ENCODE peak calls at places on chromosomes 12 and 14, in four cellular contexts. One of them, this sample, is unnamed.

GRCh38 chr12:85951823-85952222 is 77.7 kb downstream of the NTS start:
- DNase-seq in BE2C: no peak
- DNase-seq in kidney epithelial cell: no peak
- DNase-seq in fibroblast of the aortic adventitia: peak
- DNase-seq in this sample: no peak

GRCh38 chr12:51421266-51421884 is 3.3 kb upstream of the SLC4A8 start:
- DNase-seq in BE2C: peak
- DNase-seq in kidney epithelial cell: peak
- DNase-seq in fibroblast of the aortic adventitia: peak
- DNase-seq in this sample: peak

GRCh38 chr12:63238892-63239291 is 87.9 kb upstream of the AVPR1A start:
- DNase-seq in kidney epithelial cell: peak
- DNase-seq in fibroblast of the aortic adventitia: no peak
- DNase-seq in BE2C: no peak
- DNase-seq in this sample: no peak

GRCh38 chr12:111529424-111530368 is 69.4 kb downstream of the ATXN2 start:
- DNase-seq in kidney epithelial cell: peak
- DNase-seq in fibroblast of the aortic adventitia: peak
- DNase-seq in BE2C: peak
- DNase-seq in this sample: no peak

GRCh38 chr12:31412292-31412801 is 86.4 kb upstream of the SINHCAF start:
- DNase-seq in BE2C: no peak
- DNase-seq in kidney epithelial cell: no peak
- DNase-seq in fibroblast of the aortic adventitia: no peak
- DNase-seq in this sample: no peak

GRCh38 chr14:34211732-34212131 is 250.3 kb downstream of the SPTSSA start:
- DNase-seq in BE2C: no peak
- DNase-seq in kidney epithelial cell: peak
- DNase-seq in fibroblast of the aortic adventitia: no peak
- DNase-seq in this sample: no peak

GRCh38 chr12:78209851-78210493 is 379.3 kb downstream of the NAV3 start:
- DNase-seq in kidney epithelial cell: no peak
- DNase-seq in fibroblast of the aortic adventitia: peak
- DNase-seq in BE2C: peak
- DNase-seq in this sample: no peak

GRCh38 chr12:51812871-51813270 is 35.6 kb downstream of the FIGNL2 start:
- DNase-seq in BE2C: no peak
- DNase-seq in fibroblast of the aortic adventitia: no peak
- DNase-seq in kidney epithelial cell: no peak
- DNase-seq in this sample: no peak

GRCh38 chr12:7376196-7376595 is 67.8 kb downstream of the CD163L1 start:
- DNase-seq in kidney epithelial cell: no peak
- DNase-seq in fibroblast of the aortic adventitia: peak
- DNase-seq in BE2C: no peak
- DNase-seq in this sample: peak

GRCh38 chr12:48334807-48335206 is 15.9 kb downstream of the ZNF641 start:
- DNase-seq in BE2C: no peak
- DNase-seq in fibroblast of the aortic adventitia: no peak
- DNase-seq in kidney epithelial cell: no peak
- DNase-seq in this sample: no peak

GRCh38 chr12:110046451-110047187 is 1.7 kb downstream of the C12orf76 start:
- DNase-seq in fibroblast of the aortic adventitia: no peak
- DNase-seq in BE2C: no peak
- DNase-seq in kidney epithelial cell: no peak
- DNase-seq in this sample: no peak

GRCh38 chr12:52250048-52250990 is 17.3 kb downstream of the KRT7 start:
- DNase-seq in kidney epithelial cell: no peak
- DNase-seq in BE2C: no peak
- DNase-seq in fibroblast of the aortic adventitia: no peak
- DNase-seq in this sample: no peak

GRCh38 chr12:95730457-95730856 is 60.1 kb downstream of the NTN4 start:
- DNase-seq in kidney epithelial cell: no peak
- DNase-seq in fibroblast of the aortic adventitia: no peak
- DNase-seq in BE2C: no peak
- DNase-seq in this sample: no peak

GRCh38 chr12:84891106-84891838 is 21.3 kb downstream of the SLC6A15 start:
- DNase-seq in fibroblast of the aortic adventitia: peak
- DNase-seq in kidney epithelial cell: no peak
- DNase-seq in BE2C: no peak
- DNase-seq in this sample: no peak

GRCh38 chr12:30930238-30931010 is 3.9 kb downstream of the TSPAN11 start:
- DNase-seq in fibroblast of the aortic adventitia: no peak
- DNase-seq in BE2C: no peak
- DNase-seq in kidney epithelial cell: no peak
- DNase-seq in this sample: no peak

GRCh38 chr14:53539489-53540126 is 386.5 kb upstream of the DDHD1 start:
- DNase-seq in fibroblast of the aortic adventitia: peak
- DNase-seq in kidney epithelial cell: no peak
- DNase-seq in BE2C: peak
- DNase-seq in this sample: no peak

GRCh38 chr12:125687820-125688219 is 622.6 kb downstream of the AACS start:
- DNase-seq in BE2C: no peak
- DNase-seq in fibroblast of the aortic adventitia: no peak
- DNase-seq in kidney epithelial cell: no peak
- DNase-seq in this sample: no peak

GRCh38 chr14:104388631-104389325 is 190.8 kb upstream of the C14orf180 start:
- DNase-seq in kidney epithelial cell: no peak
- DNase-seq in fibroblast of the aortic adventitia: no peak
- DNase-seq in BE2C: no peak
- DNase-seq in this sample: no peak

GRCh38 chr12:116996648-116997047 is 85.9 kb downstream of the FBXW8 start:
- DNase-seq in kidney epithelial cell: no peak
- DNase-seq in fibroblast of the aortic adventitia: peak
- DNase-seq in BE2C: peak
- DNase-seq in this sample: no peak

GRCh38 chr14:102234331-102235264 is 70.4 kb downstream of the MOK start:
- DNase-seq in fibroblast of the aortic adventitia: peak
- DNase-seq in BE2C: peak
- DNase-seq in kidney epithelial cell: no peak
- DNase-seq in this sample: no peak

GRCh38 chr12:57187222-57188089 is 29.1 kb upstream of the NXPH4 start:
- DNase-seq in kidney epithelial cell: no peak
- DNase-seq in BE2C: no peak
- DNase-seq in fibroblast of the aortic adventitia: no peak
- DNase-seq in this sample: no peak

GRCh38 chr12:121795029-121795977 is 1.8 kb upstream of the RHOF start:
- DNase-seq in kidney epithelial cell: no peak
- DNase-seq in fibroblast of the aortic adventitia: peak
- DNase-seq in BE2C: peak
- DNase-seq in this sample: no peak

GRCh38 chr12:84043355-84043754 is 869.2 kb downstream of the SLC6A15 start:
- DNase-seq in BE2C: no peak
- DNase-seq in fibroblast of the aortic adventitia: no peak
- DNase-seq in kidney epithelial cell: no peak
- DNase-seq in this sample: no peak

GRCh38 chr14:92041203-92041602 is 1.3 kb upstream of the TRIP11 start:
- DNase-seq in kidney epithelial cell: no peak
- DNase-seq in BE2C: no peak
- DNase-seq in fibroblast of the aortic adventitia: no peak
- DNase-seq in this sample: no peak

GRCh38 chr14:105139831-105140239 is 28.7 kb downstream of the JAG2 start:
- DNase-seq in kidney epithelial cell: no peak
- DNase-seq in fibroblast of the aortic adventitia: no peak
- DNase-seq in BE2C: no peak
- DNase-seq in this sample: no peak

GRCh38 chr12:87348071-87348470 is 681.1 kb downstream of the C12orf50 start:
- DNase-seq in fibroblast of the aortic adventitia: no peak
- DNase-seq in BE2C: no peak
- DNase-seq in kidney epithelial cell: no peak
- DNase-seq in this sample: no peak

DNA sequence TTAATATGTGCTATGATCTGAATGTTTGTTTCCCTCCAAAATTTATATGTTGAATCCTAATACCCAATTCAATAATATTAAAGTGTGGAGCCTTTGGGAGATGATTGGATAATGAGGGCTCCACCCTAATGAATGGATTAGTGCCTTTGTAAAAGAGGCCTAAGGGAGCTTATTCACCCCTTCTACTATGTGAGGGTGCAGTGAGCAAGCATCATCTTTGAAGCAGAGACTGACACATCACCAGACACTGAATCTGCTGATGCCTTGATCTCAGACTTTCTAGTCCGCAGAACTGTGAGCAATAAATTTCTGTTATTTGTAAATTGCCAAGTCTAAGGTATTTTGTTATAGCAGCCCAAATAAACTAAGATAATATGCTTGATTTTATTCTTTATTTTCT is 131.1 kb upstream of the SLC38A2 start:
- DNase-seq in BE2C: no peak
- DNase-seq in fibroblast of the aortic adventitia: no peak
- DNase-seq in kidney epithelial cell: no peak
- DNase-seq in this sample: no peak
- TF ChIP-seq CTCF in BE2C: no peak
- TF ChIP-seq CTCF in fibroblast of the aortic adventitia: no peak
- TF ChIP-seq CTCF in kidney epithelial cell: no peak
- TF ChIP-seq CTCF in this sample: no peak

GRCh38 chr12:9731797-9732196 is 1.1 kb downstream of the CLECL1 start:
- DNase-seq in BE2C: no peak
- DNase-seq in fibroblast of the aortic adventitia: no peak
- DNase-seq in kidney epithelial cell: no peak
- DNase-seq in this sample: no peak
- H3K4me3 ChIP-seq in BE2C: no peak
- H3K4me3 ChIP-seq in fibroblast of the aortic adventitia: no peak
- H3K4me3 ChIP-seq in kidney epithelial cell: no peak
- H3K4me3 ChIP-seq in this sample: no peak

GRCh38 chr12:4272976-4273650 is 449 bp upstream of the CCND2 start:
- DNase-seq in fibroblast of the aortic adventitia: no peak
- DNase-seq in BE2C: no peak
- DNase-seq in kidney epithelial cell: no peak
- DNase-seq in this sample: no peak

GRCh38 chr12:4274396-4274959 is 916 bp downstream of the CCND2 start:
- DNase-seq in kidney epithelial cell: no peak
- DNase-seq in fibroblast of the aortic adventitia: no peak
- DNase-seq in BE2C: no peak
- DNase-seq in this sample: no peak

GRCh38 chr12:4274960-4275868 is 1.7 kb downstream of the CCND2 start:
- DNase-seq in BE2C: no peak
- DNase-seq in kidney epithelial cell: no peak
- DNase-seq in fibroblast of the aortic adventitia: peak
- DNase-seq in this sample: no peak

GRCh38 chr12:4272014-4272975 is 1.3 kb upstream of the CCND2 start:
- DNase-seq in BE2C: no peak
- DNase-seq in fibroblast of the aortic adventitia: peak
- DNase-seq in kidney epithelial cell: no peak
- DNase-seq in this sample: no peak

GRCh38 chr12:4273651-4274395 is at the start of gene CCND2:
- DNase-seq in fibroblast of the aortic adventitia: peak
- DNase-seq in BE2C: no peak
- DNase-seq in kidney epithelial cell: no peak
- DNase-seq in this sample: no peak
- TF ChIP-seq CTCF in fibroblast of the aortic adventitia: no peak
- TF ChIP-seq CTCF in BE2C: no peak
- TF ChIP-seq CTCF in kidney epithelial cell: no peak
- TF ChIP-seq CTCF in this sample: no peak

DNA sequence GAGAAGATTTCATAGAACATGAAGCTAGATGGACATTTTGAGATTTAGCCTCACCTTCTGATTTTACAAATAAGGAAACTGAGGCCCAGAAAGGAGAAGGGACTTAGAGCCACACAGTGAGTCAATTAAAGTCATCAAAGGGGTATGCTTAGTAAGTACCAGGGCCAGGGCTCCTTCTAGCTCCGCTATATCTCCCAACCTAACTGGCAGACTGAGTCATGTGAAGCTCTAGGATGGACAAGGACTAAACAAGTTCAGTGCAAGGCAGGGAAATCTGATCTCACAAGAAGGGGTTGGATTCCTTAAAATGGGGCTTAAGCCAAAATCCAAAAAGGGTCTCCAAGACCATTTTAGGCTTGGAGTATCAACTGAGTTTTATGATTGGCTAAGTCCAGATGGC is 215.8 kb downstream of the PHLDA1 start:
- DNase-seq in BE2C: no peak
- DNase-seq in fibroblast of the aortic adventitia: no peak
- DNase-seq in kidney epithelial cell: no peak
- DNase-seq in this sample: no peak
- H3K4me3 ChIP-seq in BE2C: no peak
- H3K4me3 ChIP-seq in fibroblast of the aortic adventitia: no peak
- H3K4me3 ChIP-seq in kidney epithelial cell: no peak
- H3K4me3 ChIP-seq in this sample: no peak

DNA sequence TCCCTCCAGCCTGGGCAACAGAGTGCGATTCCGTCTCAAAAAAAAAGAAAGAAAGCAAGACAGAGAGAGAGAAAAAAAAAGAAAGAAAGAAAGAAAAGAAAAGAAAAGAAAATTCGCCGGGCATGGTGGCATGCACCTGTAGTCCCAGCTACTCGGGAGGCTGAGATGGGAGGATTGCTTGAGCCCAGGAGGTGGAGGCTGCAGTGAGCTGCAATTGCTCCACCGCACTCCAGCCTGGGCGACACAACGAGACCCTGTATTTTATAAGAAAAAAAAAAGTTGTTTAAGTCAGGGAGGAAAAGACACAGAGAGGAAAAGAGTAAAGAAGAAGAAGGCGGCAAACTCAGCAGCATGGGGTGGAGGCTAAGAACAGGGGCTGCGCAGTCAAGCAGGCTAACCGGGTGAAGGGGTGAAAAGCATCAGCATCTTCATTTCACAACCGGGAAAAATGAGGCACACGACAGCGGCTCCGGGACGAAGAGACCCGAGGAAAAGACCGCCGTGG is 557 bp upstream of the FICD start:
- DNase-seq in fibroblast of the aortic adventitia: no peak
- DNase-seq in kidney epithelial cell: no peak
- DNase-seq in BE2C: no peak
- DNase-seq in this sample: no peak
- TF ChIP-seq CTCF in fibroblast of the aortic adventitia: no peak
- TF ChIP-seq CTCF in kidney epithelial cell: no peak
- TF ChIP-seq CTCF in BE2C: no peak
- TF ChIP-seq CTCF in this sample: no peak

GRCh38 chr12:1692895-1693294 is 2.0 kb downstream of the ADIPOR2 start:
- DNase-seq in BE2C: no peak
- DNase-seq in fibroblast of the aortic adventitia: no peak
- DNase-seq in kidney epithelial cell: no peak
- DNase-seq in this sample: no peak
- H3K4me3 ChIP-seq in BE2C: no peak
- H3K4me3 ChIP-seq in fibroblast of the aortic adventitia: no peak
- H3K4me3 ChIP-seq in kidney epithelial cell: no peak
- H3K4me3 ChIP-seq in this sample: no peak

GRCh38 chr12:124680863-124681778 is 113.7 kb upstream of the NCOR2 start:
- DNase-seq in kidney epithelial cell: no peak
- DNase-seq in fibroblast of the aortic adventitia: peak
- DNase-seq in BE2C: peak
- DNase-seq in this sample: no peak
- TF ChIP-seq CTCF in kidney epithelial cell: peak
- TF ChIP-seq CTCF in fibroblast of the aortic adventitia: peak
- TF ChIP-seq CTCF in BE2C: peak
- TF ChIP-seq CTCF in this sample: no peak

This sample was measured in AG04449.